ENCODE peak calls at places on chromosomes 2 and 18, in five cellular contexts. R is CD4-positive, alpha-beta T cell; L is Peyer's patch; M is uterus; I is astrocyte of the spinal cord. Q is an unnamed sample.
A peak's percentile ranks its signal among the peaks of the same experiment; 100 is the strongest.

GRCh38 chr2:187271825-187272224 is 176.2 kb downstream of the CALCRL start:
- DNase-seq in R (no peak), L (no peak), M (no peak), I (no peak), Q (no peak)

GRCh38 chr2:70141754-70142589 is 48.8 kb downstream of the C2orf42 start:
- DNase-seq in R (no peak), L (no peak), M (no peak), I (peak; percentile 62), Q (no peak)

GRCh38 chr18:31634331-31634713 is 42.6 kb downstream of the TTR start:
- DNase-seq in R (no peak), L (no peak), M (no peak), I (no peak), Q (no peak)

GRCh38 chr2:37350034-37350433 is 5.6 kb downstream of the QPCT start:
- DNase-seq in R (no peak), L (peak; percentile 71), M (no peak), I (peak; percentile 28), Q (no peak)

GRCh38 chr2:156340818-156341481 is 8.4 kb upstream of the NR4A2 start:
- DNase-seq in R (peak; percentile 38), L (peak; percentile 69), M (no peak), I (no peak), Q (no peak)

GRCh38 chr2:170213651-170214050 is 35.7 kb downstream of the MYO3B start:
- DNase-seq in R (no peak), L (no peak), M (no peak), I (no peak), Q (no peak)

GRCh38 chr2:3580449-3580848 is 5.4 kb downstream of the RPS7 start:
- DNase-seq in R (no peak), L (no peak), M (no peak), I (no peak), Q (no peak)

GRCh38 chr2:165953306-165953654 is 296 bp downstream of the TTC21B start:
- DNase-seq in R (no peak), L (no peak), M (no peak), I (no peak), Q (no peak)

GRCh38 chr2:161870531-161870930 is 203.5 kb downstream of the DPP4 start:
- DNase-seq in R (no peak), L (no peak), M (no peak), I (no peak), Q (no peak)

GRCh38 chr2:71100195-71100964 is 29.6 kb downstream of the MCEE start:
- DNase-seq in R (no peak), L (peak; percentile 88), M (no peak), I (peak; percentile 68), Q (no peak)

GRCh38 chr2:84022810-84023431 is 436.2 kb downstream of the SUCLG1 start:
- DNase-seq in R (no peak), L (peak; percentile 53), M (no peak), I (peak; percentile 23), Q (no peak)

GRCh38 chr2:19416784-19417684 is 58.6 kb upstream of the OSR1 start:
- DNase-seq in R (no peak), L (no peak), M (no peak), I (no peak), Q (no peak)

GRCh38 chr2:128615571-128615970 is 296.9 kb upstream of the HS6ST1 start:
- DNase-seq in R (no peak), L (no peak), M (no peak), I (no peak), Q (no peak)

GRCh38 chr2:19035238-19035637 is 323.2 kb downstream of the OSR1 start:
- DNase-seq in R (no peak), L (peak; percentile 46), M (peak; percentile 67), I (peak; percentile 79), Q (no peak)

GRCh38 chr2:46964835-46965560 is 49.4 kb upstream of the MCFD2 start:
- DNase-seq in R (no peak), L (no peak), M (no peak), I (peak; percentile 45), Q (no peak)

GRCh38 chr2:229539628-229540027 is 174.7 kb downstream of the DNER start:
- DNase-seq in R (no peak), L (no peak), M (no peak), I (peak; percentile 75), Q (no peak)

GRCh38 chr2:191899442-191899841 is 52.6 kb upstream of the CAVIN2 start:
- DNase-seq in R (no peak), L (no peak), M (no peak), I (peak; percentile 84), Q (no peak)

GRCh38 chr18:79664525-79665125 is 15.0 kb upstream of the CTDP1 start:
- DNase-seq in R (no peak), L (no peak), M (no peak), I (peak; percentile 17), Q (no peak)

GRCh38 chr2:218975060-218975777 is 9.8 kb downstream of the FEV start:
- DNase-seq in R (no peak), L (peak; percentile 84), M (no peak), I (no peak), Q (no peak)

GRCh38 chr2:218970916-218971315 is 11.4 kb downstream of the CDK5R2 start:
- DNase-seq in R (no peak), L (no peak), M (no peak), I (no peak), Q (no peak)
- TF ChIP-seq CTCF in R (no peak), L (no peak), M (no peak), I (no peak), Q (no peak)

GRCh38 chr18:7721532-7721931 is 154.4 kb downstream of the PTPRM start:
- DNase-seq in R (no peak), L (no peak), M (no peak), I (no peak), Q (no peak)

GRCh38 chr18:7725473-7725872 is 158.4 kb downstream of the PTPRM start:
- DNase-seq in R (no peak), L (no peak), M (no peak), I (no peak), Q (no peak)

GRCh38 chr18:7725897-7726296 is 158.8 kb downstream of the PTPRM start:
- DNase-seq in R (no peak), L (no peak), M (no peak), I (no peak), Q (no peak)

GRCh38 chr18:7722955-7723354 is 155.8 kb downstream of the PTPRM start:
- DNase-seq in R (no peak), L (no peak), M (no peak), I (no peak), Q (no peak)

GRCh38 chr18:7723558-7723957 is 156.4 kb downstream of the PTPRM start:
- DNase-seq in R (no peak), L (no peak), M (no peak), I (no peak), Q (no peak)
- TF ChIP-seq CTCF in R (no peak), L (no peak), M (no peak), I (no peak), Q (no peak)

GRCh38 chr2:173572848-173573247 is 218.2 kb downstream of the CDCA7 start:
- DNase-seq in R (no peak), L (no peak), M (no peak), I (no peak), Q (no peak)

GRCh38 chr2:173574304-173574703 is 219.6 kb downstream of the CDCA7 start:
- DNase-seq in R (no peak), L (no peak), M (no peak), I (no peak), Q (no peak)

GRCh38 chr2:173568054-173568453 is 213.4 kb downstream of the CDCA7 start:
- DNase-seq in R (no peak), L (no peak), M (no peak), I (no peak), Q (no peak)

GRCh38 chr2:173571887-173572680 is 217.4 kb downstream of the CDCA7 start:
- DNase-seq in R (no peak), L (no peak), M (no peak), I (no peak), Q (no peak)

GRCh38 chr2:173571021-173571821 is 216.5 kb downstream of the CDCA7 start:
- DNase-seq in R (no peak), L (no peak), M (no peak), I (peak; percentile 55), Q (no peak)
- TF ChIP-seq CTCF in R (no peak), L (peak; percentile 23), M (peak; percentile 29), I (peak; percentile 42), Q (no peak)

DNA sequence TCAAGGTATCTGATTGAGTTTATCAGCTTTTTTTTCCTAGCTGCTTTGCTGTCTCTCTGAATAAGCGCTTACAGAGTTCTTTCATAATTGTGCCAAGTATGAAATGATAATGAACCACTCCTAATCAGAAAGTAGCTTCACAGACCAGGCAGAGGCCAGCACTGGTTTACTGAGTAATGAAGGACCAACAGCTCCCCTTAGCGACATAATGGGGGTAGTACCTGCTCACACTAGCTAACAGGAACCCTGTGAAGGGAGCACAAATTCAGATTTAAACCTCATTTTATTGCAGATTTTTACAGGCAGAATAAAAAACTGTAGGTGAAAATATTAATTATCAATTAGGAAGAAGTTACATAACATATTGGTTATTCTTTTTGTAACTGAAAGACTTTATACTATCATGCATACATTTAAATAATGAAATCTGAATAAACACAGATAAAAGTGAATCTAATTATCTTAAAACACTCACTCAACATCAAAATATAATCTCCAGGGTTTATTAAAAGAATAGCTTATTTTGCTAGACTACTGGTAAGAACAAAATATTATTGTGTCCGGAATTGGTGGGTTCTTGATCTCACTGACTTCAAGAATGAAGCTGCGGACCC is 53.7 kb upstream of the LRRC30 start:
- DNase-seq in R (no peak), L (peak; percentile 52), M (peak; percentile 41), I (peak; percentile 73), Q (no peak)
- TF ChIP-seq CTCF in R (no peak), L (peak; percentile 50), M (peak; percentile 72), I (peak; percentile 83), Q (no peak)

DNA sequence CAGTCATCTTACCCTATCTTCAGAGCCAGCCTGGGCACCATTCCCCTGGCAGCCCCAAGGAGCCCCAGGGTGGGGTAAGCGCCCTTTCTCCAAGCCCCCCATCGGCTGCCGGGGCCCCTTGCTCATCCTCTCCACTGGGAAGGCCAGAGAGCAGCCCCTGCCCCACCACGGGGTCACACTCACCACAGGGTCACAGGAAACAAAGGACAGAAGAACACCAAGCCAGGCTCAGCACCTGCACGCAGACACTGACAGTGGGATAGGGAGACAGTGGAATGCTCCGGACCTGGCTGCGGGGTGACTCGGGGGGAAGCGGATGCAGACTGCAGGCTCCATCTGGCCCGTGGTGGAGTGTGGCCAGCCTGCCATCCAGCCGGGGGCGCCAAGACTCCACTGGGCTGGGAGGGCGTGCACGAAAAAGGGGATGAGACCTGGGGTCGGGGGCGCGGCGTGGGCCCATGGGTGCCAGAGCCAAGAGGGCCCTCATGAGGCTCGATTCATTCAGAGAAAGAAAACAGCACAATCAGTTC is 21.1 kb downstream of the HDAC4 start:
- DNase-seq in R (no peak), L (peak; percentile 46), M (no peak), I (no peak), Q (peak; percentile 14)
- TF ChIP-seq CTCF in R (no peak), L (no peak), M (no peak), I (peak; percentile 6), Q (no peak)

Q was measured in natural killer cell.